ENCODE peak calls at places on chromosomes 2 and 18, in seven cellular contexts. N is stomach, T is A549, A is sigmoid colon, W is adrenal gland, P is IMR-90, Z is HCT116. S is an unnamed sample.

GRCh38 chr2:47002480-47003381 is 87.1 kb upstream of the MCFD2 start:
- DNase-seq in N (no peak), T (no peak), A (no peak), W (peak), P (no peak), Z (no peak), S (peak)

GRCh38 chr2:170271340-170271739 is 93.4 kb downstream of the MYO3B start:
- DNase-seq in N (no peak), T (no peak), A (no peak), W (no peak), P (no peak), Z (no peak), S (no peak)

GRCh38 chr2:154836622-154837021 is 138.1 kb downstream of the KCNJ3 start:
- DNase-seq in N (no peak), T (no peak), A (no peak), W (no peak), P (no peak), Z (no peak), S (no peak)

GRCh38 chr2:53347219-53347618 is 420.4 kb upstream of the CHAC2 start:
- DNase-seq in N (no peak), T (no peak), A (no peak), W (no peak), P (no peak), Z (no peak), S (no peak)

GRCh38 chr2:205051417-205051816 is 506.1 kb downstream of the PARD3B start:
- DNase-seq in N (no peak), T (peak), A (no peak), W (no peak), P (no peak), Z (no peak), S (no peak)

GRCh38 chr2:209600257-209601180 is 171.1 kb upstream of the UNC80 start:
- DNase-seq in N (no peak), T (no peak), A (no peak), W (no peak), P (no peak), Z (no peak), S (no peak)

GRCh38 chr2:223486741-223487140 is 115.4 kb downstream of the SCG2 start:
- DNase-seq in N (no peak), T (no peak), A (no peak), W (no peak), P (no peak), Z (no peak), S (no peak)

GRCh38 chr2:61620244-61621159 is 82.3 kb upstream of the XPO1 start:
- DNase-seq in N (no peak), T (peak), A (no peak), W (peak), P (peak), Z (peak), S (no peak)

GRCh38 chr2:134352844-134353243 is 99.0 kb downstream of the MGAT5 start:
- DNase-seq in N (no peak), T (no peak), A (no peak), W (no peak), P (no peak), Z (no peak), S (no peak)

GRCh38 chr2:56465491-56465890 is 281.7 kb downstream of the CCDC85A start:
- DNase-seq in N (no peak), T (no peak), A (no peak), W (no peak), P (no peak), Z (no peak), S (no peak)

GRCh38 chr2:20052872-20053281 is 1.4 kb upstream of the LAPTM4A start:
- DNase-seq in N (peak), T (peak), A (peak), W (peak), P (peak), Z (peak), S (peak)

GRCh38 chr2:150211164-150211631 is 276.3 kb downstream of the RND3 start:
- DNase-seq in N (no peak), T (no peak), A (no peak), W (no peak), P (peak), Z (no peak), S (no peak)

GRCh38 chr2:180319586-180320405 is 312.7 kb upstream of the CWC22 start:
- DNase-seq in N (no peak), T (no peak), A (no peak), W (no peak), P (no peak), Z (no peak), S (no peak)

GRCh38 chr18:45860492-45860891 is 35.0 kb downstream of the SIGLEC15 start:
- DNase-seq in N (no peak), T (no peak), A (no peak), W (no peak), P (no peak), Z (no peak), S (no peak)

DNA sequence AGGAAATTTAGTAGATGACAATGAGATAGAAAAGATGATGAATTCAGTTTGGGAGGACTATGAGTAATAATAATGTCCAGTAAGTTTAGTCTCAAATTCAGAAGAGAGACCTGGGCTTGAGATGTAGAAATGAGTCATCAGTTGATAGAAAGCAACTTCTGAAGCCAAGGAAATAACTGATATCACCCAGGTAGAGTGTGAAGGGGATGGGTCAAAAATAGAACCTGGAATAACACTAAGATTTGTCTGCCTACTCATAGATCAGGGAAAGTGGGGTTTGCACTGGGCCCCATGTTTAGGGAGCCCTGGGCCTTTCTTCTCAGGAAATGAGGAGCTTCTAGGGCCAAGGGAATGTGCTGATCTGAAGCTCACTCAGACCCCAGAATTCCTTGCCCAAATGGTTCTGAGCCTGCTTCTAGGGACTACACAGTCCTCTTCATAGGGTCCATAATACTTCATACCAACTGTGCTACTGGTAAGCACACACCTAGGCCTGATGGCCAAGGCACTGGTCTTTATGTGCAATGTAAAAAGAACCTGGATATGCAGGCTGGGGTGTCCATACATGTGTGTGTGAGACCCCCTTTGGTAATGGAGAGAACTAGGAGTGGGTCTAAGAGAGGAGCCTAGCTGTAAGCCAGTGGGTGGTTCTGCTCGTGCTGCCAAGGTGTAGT is 141.2 kb downstream of the IKZF2 start:
- DNase-seq in N (no peak), T (no peak), A (no peak), W (no peak), P (no peak), Z (no peak), S (no peak)
- TF ChIP-seq POLR2A in N (no peak), T (no peak), A (no peak), W (no peak), P (no peak), Z (no peak), S (no peak)

GRCh38 chr2:119545754-119546445 is 1.7 kb downstream of the CFAP221 start:
- DNase-seq in N (no peak), T (no peak), A (no peak), W (no peak), P (no peak), Z (no peak), S (no peak)

GRCh38 chr2:119545076-119545475 is 827 bp downstream of the CFAP221 start:
- DNase-seq in N (no peak), T (no peak), A (no peak), W (no peak), P (no peak), Z (no peak), S (no peak)

GRCh38 chr2:119541476-119541875 is 2.8 kb upstream of the CFAP221 start:
- DNase-seq in N (no peak), T (no peak), A (no peak), W (no peak), P (no peak), Z (no peak), S (no peak)

GRCh38 chr2:119546446-119546765 is 2.2 kb downstream of the CFAP221 start:
- DNase-seq in N (no peak), T (no peak), A (no peak), W (no peak), P (no peak), Z (no peak), S (no peak)

GRCh38 chr2:119544075-119545031 is at the start of gene CFAP221:
- DNase-seq in N (peak), T (peak), A (no peak), W (peak), P (peak), Z (peak), S (peak)
- TF ChIP-seq POLR2A in N (no peak), T (no peak), A (no peak), W (no peak), P (no peak), Z (no peak), S (no peak)

GRCh38 chr18:9434240-9434701 is 41.0 kb upstream of the RALBP1 start:
- DNase-seq in N (no peak), T (no peak), A (no peak), W (no peak), P (no peak), Z (no peak), S (no peak)
- TF ChIP-seq POLR2A in N (no peak), T (no peak), A (no peak), W (no peak), P (no peak), Z (no peak), S (no peak)

GRCh38 chr2:175169191-175169590 is 1.2 kb upstream of the ATF2 start:
- DNase-seq in N (no peak), T (no peak), A (no peak), W (no peak), P (no peak), Z (no peak), S (no peak)

GRCh38 chr2:175166216-175166824 is 1.7 kb downstream of the ATF2 start:
- DNase-seq in N (no peak), T (no peak), A (no peak), W (no peak), P (no peak), Z (no peak), S (no peak)

GRCh38 chr2:175167076-175167791 is 769 bp downstream of the ATF2 start:
- DNase-seq in N (no peak), T (peak), A (no peak), W (peak), P (no peak), Z (no peak), S (no peak)

GRCh38 chr2:175167792-175168563 is at the start of gene ATF2:
- DNase-seq in N (peak), T (peak), A (peak), W (peak), P (peak), Z (peak), S (peak)

DNA sequence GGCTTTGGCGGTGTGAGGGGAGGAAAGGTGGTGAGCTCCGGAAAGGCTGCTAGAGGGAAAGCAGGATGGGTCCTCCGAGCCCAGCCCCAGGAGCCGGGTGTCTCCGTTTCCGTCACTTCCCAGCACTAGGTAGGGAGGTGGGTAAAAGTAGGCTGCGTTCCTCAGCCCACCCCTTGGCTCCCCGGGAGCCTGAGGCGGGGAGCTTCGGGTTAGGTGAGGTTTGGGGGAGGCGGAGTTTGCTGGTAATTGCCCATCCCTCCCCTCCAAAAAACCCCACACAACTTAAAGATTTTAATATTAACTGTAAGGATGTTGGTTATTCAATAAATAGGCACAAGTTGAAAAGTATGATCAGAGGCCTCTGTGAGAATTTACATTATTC is 552 bp upstream of the ATF2 start:
- DNase-seq in N (no peak), T (no peak), A (no peak), W (no peak), P (no peak), Z (no peak), S (no peak)
- TF ChIP-seq POLR2A in N (no peak), T (peak), A (peak), W (no peak), P (no peak), Z (no peak), S (peak)

DNA sequence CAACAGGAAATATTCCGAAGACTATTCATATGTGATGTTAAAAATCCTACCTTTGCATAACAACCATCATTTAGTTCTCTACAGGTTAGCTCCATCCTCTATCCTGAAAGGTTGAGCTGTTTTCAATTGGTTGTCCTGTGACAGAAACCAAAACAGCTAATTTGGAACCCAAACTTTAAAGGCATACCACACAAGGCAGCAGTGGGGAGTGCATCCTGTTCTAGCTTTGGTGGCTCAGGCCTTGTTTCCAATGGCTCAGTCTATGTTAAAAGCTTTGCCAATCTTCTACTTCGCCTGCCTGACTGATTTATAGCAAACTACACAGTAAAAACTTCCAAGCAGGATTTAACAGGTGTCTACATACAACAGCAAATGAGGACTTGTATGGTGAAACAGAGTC is 3.2 kb downstream of the CD226 start:
- DNase-seq in N (no peak), T (no peak), A (no peak), W (no peak), P (no peak), Z (no peak), S (no peak)
- TF ChIP-seq POLR2A in N (no peak), T (no peak), A (no peak), W (no peak), P (no peak), Z (no peak), S (no peak)

GRCh38 chr18:9914584-9915290 is 921 bp downstream of the VAPA start:
- DNase-seq in N (peak), T (peak), A (peak), W (peak), P (peak), Z (peak), S (peak)
- TF ChIP-seq POLR2A in N (no peak), T (no peak), A (no peak), W (peak), P (peak), Z (no peak), S (peak)

GRCh38 chr2:218780851-218781690 is 876 bp upstream of the CYP27A1 start:
- DNase-seq in N (no peak), T (no peak), A (no peak), W (no peak), P (no peak), Z (no peak), S (no peak)

GRCh38 chr2:218782529-218782845 is 540 bp downstream of the CYP27A1 start:
- DNase-seq in N (no peak), T (no peak), A (no peak), W (no peak), P (no peak), Z (no peak), S (no peak)

GRCh38 chr2:218780026-218780425 is 1.9 kb upstream of the CYP27A1 start:
- DNase-seq in N (no peak), T (no peak), A (no peak), W (no peak), P (no peak), Z (no peak), S (no peak)

GRCh38 chr2:218783612-218784169 is 1.7 kb downstream of the CYP27A1 start:
- DNase-seq in N (no peak), T (no peak), A (no peak), W (no peak), P (no peak), Z (no peak), S (no peak)

DNA sequence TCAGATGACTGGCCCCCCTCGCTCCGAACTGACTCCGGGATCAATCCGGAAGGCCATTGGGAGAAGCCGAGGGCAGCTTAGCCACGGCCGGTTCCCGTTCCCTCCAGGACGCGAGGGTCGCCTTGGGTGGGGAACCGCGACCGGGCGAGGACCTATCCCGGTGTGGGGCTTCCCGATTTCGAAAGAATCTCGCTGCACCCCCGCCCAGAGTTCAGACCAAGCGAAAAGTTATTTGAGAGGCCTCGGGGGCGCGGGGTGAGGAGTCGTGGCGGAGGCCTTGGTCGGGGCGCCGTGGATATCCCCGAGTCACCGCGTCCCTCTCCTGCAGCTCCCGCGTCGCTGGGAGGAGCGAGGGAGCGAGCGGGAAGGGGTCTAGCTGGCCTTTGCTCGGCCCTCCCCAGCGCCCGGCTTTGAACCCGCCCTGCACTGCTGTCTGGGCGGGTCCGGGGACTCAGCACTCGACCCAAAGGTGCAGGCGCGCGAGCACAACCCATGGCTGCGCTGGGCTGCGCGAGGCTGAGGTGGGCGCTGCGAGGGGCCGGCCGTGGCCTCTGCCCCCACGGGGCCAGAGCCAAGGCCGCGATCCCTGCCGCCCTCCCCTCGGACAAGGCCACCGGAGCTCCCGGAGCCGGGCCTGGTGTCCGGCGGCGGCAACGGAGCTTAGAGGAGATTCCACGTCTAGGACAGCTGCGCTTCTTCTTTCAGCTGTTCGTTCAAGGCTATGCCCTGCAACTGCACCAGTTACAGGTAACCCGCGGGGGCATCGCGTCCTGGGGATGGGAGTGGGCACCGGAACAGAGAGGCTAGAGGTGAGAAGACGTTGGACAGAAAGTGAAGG is at the start of gene CYP27A1:
- DNase-seq in N (peak), T (no peak), A (peak), W (peak), P (no peak), Z (no peak), S (no peak)
- TF ChIP-seq POLR2A in N (no peak), T (no peak), A (no peak), W (peak), P (no peak), Z (no peak), S (no peak)

DNA sequence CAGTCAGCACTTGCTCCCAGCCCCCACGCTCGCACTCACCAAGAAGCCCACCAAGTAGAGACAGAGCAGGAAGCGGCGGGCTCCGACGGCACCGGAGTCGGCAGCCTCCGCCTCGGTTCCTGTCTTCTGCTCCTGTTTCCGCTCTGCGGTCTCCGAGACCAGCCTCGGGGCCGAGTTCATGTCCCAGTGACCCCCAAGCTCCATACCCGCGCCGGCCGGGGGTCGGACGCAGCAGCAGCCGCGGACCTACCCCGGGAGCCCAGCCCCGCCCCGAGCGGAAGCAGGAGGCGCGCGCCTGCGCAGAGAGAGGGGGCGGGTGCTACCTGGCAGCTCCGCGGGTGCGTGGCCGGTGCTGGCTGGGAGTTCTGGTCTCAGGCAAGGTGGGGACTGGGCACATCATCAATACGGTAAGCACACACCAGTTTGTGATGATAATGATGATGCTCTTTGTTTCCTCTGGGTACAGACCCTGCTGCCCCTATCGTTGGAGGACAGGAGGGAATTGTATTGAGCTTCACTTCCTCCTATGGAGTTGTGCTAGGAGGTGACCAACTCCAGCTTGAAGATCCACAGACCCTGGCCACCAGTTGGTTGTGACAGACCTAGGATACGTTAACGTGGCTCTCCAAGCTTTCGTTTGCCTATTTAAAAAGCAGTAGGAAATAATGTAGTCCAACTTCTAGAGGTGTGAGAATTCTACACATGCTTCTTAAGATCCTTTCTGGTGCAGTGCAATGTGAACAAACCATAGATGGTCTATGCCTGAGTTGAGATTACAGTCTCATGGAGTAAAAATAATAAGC is 25.0 kb upstream of the TMEM182 start:
- DNase-seq in N (peak), T (peak), A (peak), W (peak), P (peak), Z (peak), S (peak)
- TF ChIP-seq POLR2A in N (no peak), T (peak), A (peak), W (peak), P (no peak), Z (peak), S (peak)

S was measured in erythroblast.